ENCODE peak calls at places on chromosomes 13 and 19, in four cellular contexts. One of them, this sample, is unnamed.

GRCh38 chr19:19530889-19531288 is 2.2 kb downstream of the YJEFN3 start:
- DNase-seq in neural progenitor cell: no peak
- DNase-seq in heart right ventricle: no peak
- DNase-seq in foreskin fibroblast: no peak
- DNase-seq in this sample: no peak

GRCh38 chr13:33116321-33117010 is 100.2 kb downstream of the KL start:
- DNase-seq in heart right ventricle: no peak
- DNase-seq in foreskin fibroblast: peak
- DNase-seq in neural progenitor cell: no peak
- DNase-seq in this sample: no peak

GRCh38 chr13:110680852-110681251 is 25.1 kb downstream of the CARS2 start:
- DNase-seq in foreskin fibroblast: peak
- DNase-seq in heart right ventricle: no peak
- DNase-seq in neural progenitor cell: peak
- DNase-seq in this sample: peak

GRCh38 chr19:6906559-6906958 is 19.2 kb downstream of the ADGRE1 start:
- DNase-seq in heart right ventricle: no peak
- DNase-seq in foreskin fibroblast: no peak
- DNase-seq in neural progenitor cell: no peak
- DNase-seq in this sample: no peak

GRCh38 chr19:13363235-13363634 is 143.0 kb downstream of the CACNA1A start:
- DNase-seq in neural progenitor cell: no peak
- DNase-seq in foreskin fibroblast: no peak
- DNase-seq in heart right ventricle: no peak
- DNase-seq in this sample: no peak

GRCh38 chr13:44668707-44669106 is 92.6 kb upstream of the TSC22D1 start:
- DNase-seq in foreskin fibroblast: peak
- DNase-seq in neural progenitor cell: no peak
- DNase-seq in heart right ventricle: no peak
- DNase-seq in this sample: no peak

GRCh38 chr13:74825170-74825948 is 656.6 kb downstream of the TBC1D4 start:
- DNase-seq in neural progenitor cell: peak
- DNase-seq in heart right ventricle: no peak
- DNase-seq in foreskin fibroblast: peak
- DNase-seq in this sample: peak

GRCh38 chr19:1854542-1855039 is 6.3 kb upstream of the REXO1 start:
- DNase-seq in heart right ventricle: peak
- DNase-seq in foreskin fibroblast: no peak
- DNase-seq in neural progenitor cell: peak
- DNase-seq in this sample: no peak

GRCh38 chr13:105370011-105370645 is 1165.3 kb downstream of the EFNB2 start:
- DNase-seq in foreskin fibroblast: no peak
- DNase-seq in heart right ventricle: no peak
- DNase-seq in neural progenitor cell: no peak
- DNase-seq in this sample: no peak

GRCh38 chr19:51490676-51491075 is 10.9 kb downstream of the SIGLEC12 start:
- DNase-seq in heart right ventricle: no peak
- DNase-seq in neural progenitor cell: no peak
- DNase-seq in foreskin fibroblast: no peak
- DNase-seq in this sample: no peak

GRCh38 chr13:68145852-68146251 is 915.7 kb upstream of the PCDH9 start:
- DNase-seq in foreskin fibroblast: no peak
- DNase-seq in neural progenitor cell: no peak
- DNase-seq in heart right ventricle: no peak
- DNase-seq in this sample: no peak

GRCh38 chr13:41916173-41916954 is 44.5 kb downstream of the VWA8 start:
- DNase-seq in neural progenitor cell: no peak
- DNase-seq in foreskin fibroblast: peak
- DNase-seq in heart right ventricle: no peak
- DNase-seq in this sample: peak

GRCh38 chr19:293436-294110 is 2.4 kb upstream of the PLPP2 start:
- DNase-seq in neural progenitor cell: no peak
- DNase-seq in foreskin fibroblast: no peak
- DNase-seq in heart right ventricle: no peak
- DNase-seq in this sample: no peak

GRCh38 chr19:934865-935422 is 9.1 kb downstream of the ARID3A start:
- DNase-seq in neural progenitor cell: no peak
- DNase-seq in heart right ventricle: peak
- DNase-seq in foreskin fibroblast: peak
- DNase-seq in this sample: peak

GRCh38 chr19:38695319-38695683 is 47.9 kb downstream of the ACTN4 start:
- DNase-seq in heart right ventricle: no peak
- DNase-seq in neural progenitor cell: no peak
- DNase-seq in foreskin fibroblast: no peak
- DNase-seq in this sample: no peak

DNA sequence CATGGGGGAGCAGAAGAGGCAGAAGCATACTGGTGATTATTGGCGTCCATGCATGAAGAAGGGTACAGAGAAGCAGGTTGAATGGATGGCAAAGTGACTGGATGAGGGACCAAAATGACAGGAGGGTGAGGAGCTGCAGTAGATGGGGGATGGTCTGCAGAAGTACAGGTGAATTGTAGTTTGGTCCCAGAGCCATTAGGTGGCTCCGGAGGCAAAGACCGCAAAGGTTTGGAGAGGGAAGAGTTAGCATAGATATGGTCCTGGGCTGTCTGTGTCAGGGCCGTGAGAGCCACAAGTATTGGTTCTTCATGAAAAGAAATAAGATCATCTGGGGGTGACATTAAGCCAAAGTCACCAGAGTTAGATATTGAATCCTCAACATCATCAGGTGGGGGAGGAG is 59.0 kb upstream of the ZNF726 start:
- DNase-seq in neural progenitor cell: no peak
- DNase-seq in heart right ventricle: no peak
- DNase-seq in foreskin fibroblast: no peak
- DNase-seq in this sample: no peak
- TF ChIP-seq CTCF in neural progenitor cell: no peak
- TF ChIP-seq CTCF in heart right ventricle: no peak
- TF ChIP-seq CTCF in foreskin fibroblast: no peak
- TF ChIP-seq CTCF in this sample: no peak

GRCh38 chr13:50159613-50160012 is 144.4 kb downstream of the KCNRG start:
- DNase-seq in neural progenitor cell: no peak
- DNase-seq in heart right ventricle: no peak
- DNase-seq in foreskin fibroblast: no peak
- DNase-seq in this sample: no peak

GRCh38 chr13:50156722-50157121 is 141.5 kb downstream of the KCNRG start:
- DNase-seq in foreskin fibroblast: no peak
- DNase-seq in heart right ventricle: no peak
- DNase-seq in neural progenitor cell: no peak
- DNase-seq in this sample: peak

GRCh38 chr13:50161052-50161451 is 145.8 kb downstream of the KCNRG start:
- DNase-seq in foreskin fibroblast: peak
- DNase-seq in neural progenitor cell: no peak
- DNase-seq in heart right ventricle: no peak
- DNase-seq in this sample: peak

GRCh38 chr13:50156140-50156539 is 140.9 kb downstream of the KCNRG start:
- DNase-seq in foreskin fibroblast: peak
- DNase-seq in neural progenitor cell: no peak
- DNase-seq in heart right ventricle: no peak
- DNase-seq in this sample: peak

GRCh38 chr13:50158385-50159165 is 143.3 kb downstream of the KCNRG start:
- DNase-seq in foreskin fibroblast: no peak
- DNase-seq in heart right ventricle: no peak
- DNase-seq in neural progenitor cell: no peak
- DNase-seq in this sample: no peak
- H3K4me3 ChIP-seq in foreskin fibroblast: no peak
- H3K4me3 ChIP-seq in heart right ventricle: no peak
- H3K4me3 ChIP-seq in neural progenitor cell: no peak
- H3K4me3 ChIP-seq in this sample: no peak

DNA sequence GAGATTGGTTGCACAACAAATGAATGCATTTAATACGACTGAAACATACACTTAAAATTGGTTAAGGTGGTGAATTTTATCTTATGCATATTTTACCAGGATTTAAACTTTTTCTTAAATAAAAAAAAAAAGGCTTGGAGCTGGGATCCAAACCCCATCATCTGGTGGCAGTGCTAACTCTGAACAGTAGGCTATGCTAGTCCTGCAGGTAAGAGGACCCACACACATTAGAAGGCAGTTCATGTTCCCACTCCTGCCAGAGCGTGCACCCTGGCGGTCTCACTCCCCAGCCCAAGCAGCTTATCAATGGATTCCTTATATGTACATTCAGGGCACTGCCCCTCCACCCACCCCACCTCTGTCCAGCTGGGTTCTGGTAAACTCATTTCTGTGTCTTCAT is 31.3 kb upstream of the CEBPA start:
- DNase-seq in heart right ventricle: no peak
- DNase-seq in foreskin fibroblast: no peak
- DNase-seq in neural progenitor cell: no peak
- DNase-seq in this sample: no peak
- TF ChIP-seq CTCF in heart right ventricle: peak
- TF ChIP-seq CTCF in foreskin fibroblast: no peak
- TF ChIP-seq CTCF in neural progenitor cell: no peak
- TF ChIP-seq CTCF in this sample: no peak

GRCh38 chr19:8361921-8362793 is 1.8 kb upstream of the ANGPTL4 start:
- DNase-seq in foreskin fibroblast: peak
- DNase-seq in heart right ventricle: peak
- DNase-seq in neural progenitor cell: no peak
- DNase-seq in this sample: peak
- H3K4me3 ChIP-seq in foreskin fibroblast: no peak
- H3K4me3 ChIP-seq in heart right ventricle: no peak
- H3K4me3 ChIP-seq in neural progenitor cell: no peak
- H3K4me3 ChIP-seq in this sample: no peak